ENCODE peak calls at places on chromosomes 7 and 10, in four cellular contexts. One of them, this sample, is unnamed.

GRCh38 chr7:157471259-157472125 is 134.7 kb downstream of the DNAJB6 start:
- DNase-seq in H1: no peak
- DNase-seq in GM12878: no peak
- DNase-seq in HepG2: no peak
- DNase-seq in this sample: no peak

GRCh38 chr10:94315975-94316464 is 46.7 kb downstream of the NOC3L start:
- DNase-seq in H1: no peak
- DNase-seq in GM12878: no peak
- DNase-seq in HepG2: peak
- DNase-seq in this sample: no peak

GRCh38 chr7:155289949-155290501 is 7.7 kb upstream of the INSIG1 start:
- DNase-seq in H1: no peak
- DNase-seq in GM12878: no peak
- DNase-seq in HepG2: no peak
- DNase-seq in this sample: no peak

GRCh38 chr10:95295031-95295755 is 4.4 kb upstream of the PDLIM1 start:
- DNase-seq in H1: no peak
- DNase-seq in GM12878: peak
- DNase-seq in HepG2: no peak
- DNase-seq in this sample: no peak

GRCh38 chr10:119131512-119132240 is 27.8 kb downstream of the DENND10 start:
- DNase-seq in H1: no peak
- DNase-seq in GM12878: peak
- DNase-seq in HepG2: no peak
- DNase-seq in this sample: no peak

GRCh38 chr10:88886557-88886956 is 6.5 kb downstream of the STAMBPL1 start:
- DNase-seq in H1: no peak
- DNase-seq in GM12878: no peak
- DNase-seq in HepG2: no peak
- DNase-seq in this sample: no peak

GRCh38 chr10:101380353-101381017 is 26.5 kb downstream of the BTRC start:
- DNase-seq in H1: no peak
- DNase-seq in GM12878: no peak
- DNase-seq in HepG2: no peak
- DNase-seq in this sample: no peak

GRCh38 chr10:31926154-31926553 is 2.5 kb downstream of the ARHGAP12 start:
- DNase-seq in H1: no peak
- DNase-seq in GM12878: no peak
- DNase-seq in HepG2: no peak
- DNase-seq in this sample: no peak

GRCh38 chr10:22651276-22651980 is 63.0 kb downstream of the PIP4K2A start:
- DNase-seq in H1: no peak
- DNase-seq in GM12878: no peak
- DNase-seq in HepG2: no peak
- DNase-seq in this sample: no peak

GRCh38 chr10:131571346-131571745 is 259.8 kb upstream of the TCERG1L start:
- DNase-seq in H1: no peak
- DNase-seq in GM12878: no peak
- DNase-seq in HepG2: no peak
- DNase-seq in this sample: no peak

GRCh38 chr7:777679-778078 is 50.6 kb upstream of the PRKAR1B start:
- DNase-seq in H1: no peak
- DNase-seq in GM12878: no peak
- DNase-seq in HepG2: no peak
- DNase-seq in this sample: no peak

GRCh38 chr7:151404216-151405011 is 5.4 kb downstream of the WDR86 start:
- DNase-seq in H1: no peak
- DNase-seq in GM12878: no peak
- DNase-seq in HepG2: no peak
- DNase-seq in this sample: peak

GRCh38 chr7:127887631-127888030 is 143.6 kb downstream of the LRRC4 start:
- DNase-seq in H1: no peak
- DNase-seq in GM12878: no peak
- DNase-seq in HepG2: no peak
- DNase-seq in this sample: no peak

GRCh38 chr7:13874783-13875182 is 114.7 kb downstream of the ETV1 start:
- DNase-seq in H1: no peak
- DNase-seq in GM12878: no peak
- DNase-seq in HepG2: no peak
- DNase-seq in this sample: no peak

GRCh38 chr7:46812047-46812672 is 769.8 kb downstream of the TNS3 start:
- DNase-seq in H1: no peak
- DNase-seq in GM12878: no peak
- DNase-seq in HepG2: no peak
- DNase-seq in this sample: no peak

GRCh38 chr10:119370972-119371703 is 163.8 kb downstream of the GRK5 start:
- DNase-seq in H1: no peak
- DNase-seq in GM12878: no peak
- DNase-seq in HepG2: no peak
- DNase-seq in this sample: peak

GRCh38 chr10:6350609-6351008 is 147.9 kb downstream of the PFKFB3 start:
- DNase-seq in H1: no peak
- DNase-seq in GM12878: no peak
- DNase-seq in HepG2: no peak
- DNase-seq in this sample: no peak

GRCh38 chr7:158705234-158705890 is 758 bp upstream of the NCAPG2 start:
- DNase-seq in H1: no peak
- DNase-seq in GM12878: no peak
- DNase-seq in HepG2: no peak
- DNase-seq in this sample: peak

GRCh38 chr7:131619336-131620305 is 63.2 kb upstream of the PODXL start:
- DNase-seq in H1: no peak
- DNase-seq in GM12878: no peak
- DNase-seq in HepG2: no peak
- DNase-seq in this sample: no peak

GRCh38 chr7:42283553-42283952 is 46.5 kb upstream of the GLI3 start:
- DNase-seq in H1: no peak
- DNase-seq in GM12878: no peak
- DNase-seq in HepG2: no peak
- DNase-seq in this sample: no peak
- TF ChIP-seq TCF12 in H1: no peak
- TF ChIP-seq TCF12 in GM12878: no peak
- TF ChIP-seq TCF12 in HepG2: no peak
- TF ChIP-seq TCF12 in this sample: no peak

GRCh38 chr10:111018021-111018420 is 58.8 kb upstream of the ADRA2A start:
- DNase-seq in H1: no peak
- DNase-seq in GM12878: no peak
- DNase-seq in HepG2: no peak
- DNase-seq in this sample: no peak
- TF ChIP-seq RAD21 in H1: no peak
- TF ChIP-seq RAD21 in GM12878: no peak
- TF ChIP-seq RAD21 in HepG2: no peak
- TF ChIP-seq RAD21 in this sample: no peak

DNA sequence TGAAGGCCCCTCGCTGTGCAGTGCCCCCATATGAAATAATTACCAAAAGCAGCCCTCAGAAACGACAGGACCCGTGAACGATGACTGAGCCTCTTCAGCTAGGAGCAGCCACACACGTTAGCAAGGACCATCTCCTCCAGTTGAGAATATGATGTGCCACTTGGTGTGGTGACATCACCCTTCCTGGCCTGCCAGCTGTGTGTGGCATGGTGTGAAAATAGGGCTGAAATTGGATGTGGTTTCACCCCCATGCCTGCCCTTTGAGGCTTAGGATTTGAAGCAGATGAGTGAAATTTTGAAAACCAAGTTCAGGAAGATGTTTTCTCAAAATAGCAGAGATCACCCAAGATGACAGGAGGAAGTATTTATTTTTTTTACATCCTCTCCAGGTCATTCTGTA is 49.1 kb upstream of the BTBD16 start:
- DNase-seq in H1: no peak
- DNase-seq in GM12878: no peak
- DNase-seq in HepG2: no peak
- DNase-seq in this sample: no peak
- TF ChIP-seq SIN3A in H1: no peak
- TF ChIP-seq SIN3A in GM12878: no peak
- TF ChIP-seq SIN3A in HepG2: no peak
- TF ChIP-seq SIN3A in this sample: no peak

DNA sequence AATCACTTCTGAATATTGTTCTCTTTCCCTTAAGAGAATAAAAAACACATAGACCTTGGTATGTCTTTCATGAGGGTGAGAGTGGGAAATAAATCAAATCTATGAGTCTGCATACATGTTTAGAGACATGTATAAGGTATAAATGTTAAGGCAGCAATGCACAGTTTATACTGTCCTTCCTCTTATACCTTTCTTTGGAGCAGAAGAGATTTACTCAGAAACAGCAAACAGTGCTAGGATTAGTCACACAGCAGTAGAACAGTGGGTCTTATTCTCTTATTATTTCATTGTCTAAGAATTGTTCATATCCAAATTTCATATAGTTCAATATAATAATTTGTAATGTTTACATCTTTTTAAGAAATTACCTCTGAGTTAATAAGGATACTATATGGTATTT is 126.7 kb upstream of the TMEM196 start:
- DNase-seq in H1: no peak
- DNase-seq in GM12878: no peak
- DNase-seq in HepG2: no peak
- DNase-seq in this sample: no peak
- TF ChIP-seq TCF12 in H1: no peak
- TF ChIP-seq TCF12 in GM12878: no peak
- TF ChIP-seq TCF12 in HepG2: no peak
- TF ChIP-seq TCF12 in this sample: no peak

GRCh38 chr7:34759477-34760125 is 101.6 kb downstream of the NPSR1 start:
- DNase-seq in H1: no peak
- DNase-seq in GM12878: no peak
- DNase-seq in HepG2: peak
- DNase-seq in this sample: peak
- TF ChIP-seq RAD21 in H1: peak
- TF ChIP-seq RAD21 in GM12878: peak
- TF ChIP-seq RAD21 in HepG2: peak
- TF ChIP-seq RAD21 in this sample: peak

GRCh38 chr7:2019693-2020511 is 212.8 kb downstream of the MAD1L1 start:
- DNase-seq in H1: no peak
- DNase-seq in GM12878: no peak
- DNase-seq in HepG2: no peak
- DNase-seq in this sample: peak
- TF ChIP-seq SIN3A in H1: no peak
- TF ChIP-seq SIN3A in GM12878: no peak
- TF ChIP-seq SIN3A in HepG2: no peak
- TF ChIP-seq SIN3A in this sample: no peak

GRCh38 chr10:103284170-103284569 is 7.2 kb downstream of the INA start:
- DNase-seq in H1: no peak
- DNase-seq in GM12878: no peak
- DNase-seq in HepG2: no peak
- DNase-seq in this sample: no peak
- TF ChIP-seq TCF12 in H1: no peak
- TF ChIP-seq TCF12 in GM12878: no peak
- TF ChIP-seq TCF12 in HepG2: no peak
- TF ChIP-seq TCF12 in this sample: no peak

GRCh38 chr10:13711281-13711680 is 124.5 kb downstream of the PRPF18 start:
- DNase-seq in H1: no peak
- DNase-seq in GM12878: no peak
- DNase-seq in HepG2: no peak
- DNase-seq in this sample: no peak

GRCh38 chr10:13716161-13717071 is 129.7 kb downstream of the PRPF18 start:
- DNase-seq in H1: no peak
- DNase-seq in GM12878: no peak
- DNase-seq in HepG2: no peak
- DNase-seq in this sample: peak

GRCh38 chr10:13709931-13710690 is 123.3 kb downstream of the PRPF18 start:
- DNase-seq in H1: no peak
- DNase-seq in GM12878: no peak
- DNase-seq in HepG2: no peak
- DNase-seq in this sample: no peak

GRCh38 chr10:13715091-13715490 is 128.3 kb downstream of the PRPF18 start:
- DNase-seq in H1: no peak
- DNase-seq in GM12878: no peak
- DNase-seq in HepG2: no peak
- DNase-seq in this sample: no peak

GRCh38 chr10:13712799-13713581 is 126.2 kb downstream of the PRPF18 start:
- DNase-seq in H1: no peak
- DNase-seq in GM12878: peak
- DNase-seq in HepG2: no peak
- DNase-seq in this sample: no peak
- TF ChIP-seq RAD21 in H1: no peak
- TF ChIP-seq RAD21 in GM12878: no peak
- TF ChIP-seq RAD21 in HepG2: no peak
- TF ChIP-seq RAD21 in this sample: no peak

This sample was measured in SK-N-SH.